ENCODE peak calls at places on chromosomes 12 and 14, in nine cellular contexts. L, M, Q, U, S, R, T, O and N are unnamed samples.

GRCh38 chr12:29088611-29089219 is 60.4 kb upstream of the FAR2 start:
- DNase-seq in L (no peak), M (no peak), Q (peak; percentile 59), U (peak; percentile 8), S (no peak), R (no peak), T (peak; percentile 22), O (no peak), N (no peak)

GRCh38 chr12:24668563-24668962 is 280.3 kb downstream of the BCAT1 start:
- DNase-seq in L (no peak), M (no peak), Q (no peak), U (no peak), S (no peak), R (no peak), T (no peak), O (no peak), N (no peak)

GRCh38 chr14:95513261-95513660 is 3.2 kb downstream of the SYNE3 start:
- DNase-seq in L (no peak), M (no peak), Q (no peak), U (no peak), S (no peak), R (no peak), T (no peak), O (no peak), N (no peak)

GRCh38 chr14:70289138-70289537 is 70.3 kb downstream of the COX16 start:
- DNase-seq in L (no peak), M (no peak), Q (no peak), U (peak; percentile 8), S (no peak), R (no peak), T (no peak), O (no peak), N (no peak)

GRCh38 chr14:62031504-62031903 is 269.3 kb downstream of the SNAPC1 start:
- DNase-seq in L (no peak), M (no peak), Q (no peak), U (no peak), S (no peak), R (no peak), T (no peak), O (no peak), N (no peak)

GRCh38 chr14:41285193-41285748 is 321.4 kb upstream of the LRFN5 start:
- DNase-seq in L (no peak), M (no peak), Q (peak; percentile 66), U (peak; percentile 44), S (peak; percentile 26), R (no peak), T (no peak), O (no peak), N (no peak)

GRCh38 chr14:106083082-106083481 is 556.7 kb downstream of the TMEM121 start:
- DNase-seq in L (no peak), M (no peak), Q (no peak), U (no peak), S (no peak), R (peak; percentile 30), T (no peak), O (no peak), N (no peak)

GRCh38 chr12:124861898-124862676 is 1.6 kb downstream of the SCARB1 start:
- DNase-seq in L (no peak), M (no peak), Q (no peak), U (no peak), S (no peak), R (no peak), T (no peak), O (no peak), N (no peak)

DNA sequence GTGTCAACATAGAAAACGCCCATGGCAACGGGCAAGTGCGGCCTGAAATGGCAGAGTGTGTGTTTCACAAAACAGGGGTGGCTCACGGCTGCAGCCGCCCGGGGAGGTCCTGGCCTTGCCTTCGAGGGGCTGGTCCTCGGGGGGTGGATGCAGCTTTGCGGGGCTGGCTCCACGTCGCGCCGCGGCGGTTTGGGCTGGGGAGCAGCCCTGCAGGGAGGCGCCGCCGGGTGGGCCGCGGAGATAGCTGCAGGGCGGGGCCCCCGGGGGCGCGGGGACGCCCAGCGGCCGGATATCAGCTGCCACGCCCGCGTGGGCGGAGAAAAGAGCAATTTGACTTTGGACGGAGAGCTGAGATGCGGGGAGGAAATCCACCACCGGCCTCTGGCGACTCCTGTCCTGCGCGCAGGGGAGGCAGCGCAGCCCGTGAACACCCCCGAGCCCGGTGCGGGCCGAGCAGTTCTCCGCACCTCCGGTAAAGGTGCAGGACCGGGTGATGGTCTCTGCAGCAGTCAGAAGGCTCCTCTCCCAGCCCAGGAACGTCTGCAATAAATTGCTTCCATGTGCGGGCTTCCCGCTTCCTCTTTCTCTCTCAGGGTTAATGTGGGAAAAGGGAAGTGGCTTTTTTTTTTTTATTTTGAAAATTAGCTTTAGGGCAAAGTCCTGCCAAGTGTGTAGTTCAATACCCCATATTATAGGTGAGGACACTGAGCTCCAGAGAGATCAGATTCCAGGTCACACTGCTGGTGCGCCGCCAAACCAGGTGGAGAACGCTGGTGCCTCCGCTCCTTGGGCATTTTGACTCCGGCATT is 110.5 kb downstream of the ARF6 start:
- DNase-seq in L (peak; percentile 95), M (peak; percentile 95), Q (peak; percentile 72), U (no peak), S (peak; percentile 85), R (no peak), T (peak; percentile 78), O (peak; percentile 59), N (peak; percentile 86)
- TF ChIP-seq POLR2AphosphoS5 in L (peak; percentile 87), M (peak; percentile 59), Q (no peak), U (no peak), S (no peak), R (peak; percentile 78), T (peak; percentile 68), O (peak; percentile 49), N (no peak)

DNA sequence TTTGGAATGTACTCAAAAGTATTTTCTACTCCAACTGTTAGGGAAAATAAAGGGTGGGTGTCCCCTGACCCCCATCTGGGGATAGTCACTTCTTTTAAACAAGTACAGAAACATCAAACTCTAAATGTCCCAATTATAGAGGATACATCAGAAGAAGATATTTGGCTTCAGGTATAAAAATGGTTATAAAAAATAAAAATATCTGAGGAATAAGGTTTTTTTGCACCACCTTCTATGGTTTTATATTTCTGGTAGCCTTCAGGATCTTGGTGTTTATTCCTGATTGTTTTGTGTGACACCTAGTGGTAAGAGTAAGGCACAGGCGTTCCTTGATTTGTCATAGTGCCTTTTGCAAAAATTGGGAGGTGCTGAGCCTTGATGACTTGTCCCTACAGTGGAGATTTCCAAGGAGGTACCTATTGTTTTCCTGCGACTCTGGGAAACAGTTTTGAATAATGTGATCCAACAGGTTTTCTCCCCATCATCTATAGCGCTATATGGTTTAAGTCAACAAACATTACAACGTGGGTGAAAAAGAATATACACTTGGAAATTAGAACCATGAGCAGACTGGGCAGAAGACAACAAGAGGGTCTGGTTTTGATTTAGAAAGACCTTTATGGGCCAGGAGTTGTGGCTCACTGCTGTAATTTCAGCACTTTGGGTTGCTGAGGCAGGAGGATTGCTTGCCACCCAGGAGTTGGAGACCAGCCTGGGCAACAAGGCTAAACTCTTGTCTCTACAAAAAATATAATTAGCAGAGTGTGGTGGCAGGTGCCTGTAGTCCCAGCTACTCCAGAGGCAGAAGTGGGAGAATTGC is 2.5 kb upstream of the NFKBIA start:
- DNase-seq in L (no peak), M (no peak), Q (peak; percentile 84), U (no peak), S (no peak), R (no peak), T (peak; percentile 54), O (no peak), N (peak; percentile 70)
- TF ChIP-seq POLR2AphosphoS5 in L (no peak), M (peak; percentile 49), Q (no peak), U (no peak), S (peak; percentile 32), R (no peak), T (no peak), O (no peak), N (peak; percentile 24)

DNA sequence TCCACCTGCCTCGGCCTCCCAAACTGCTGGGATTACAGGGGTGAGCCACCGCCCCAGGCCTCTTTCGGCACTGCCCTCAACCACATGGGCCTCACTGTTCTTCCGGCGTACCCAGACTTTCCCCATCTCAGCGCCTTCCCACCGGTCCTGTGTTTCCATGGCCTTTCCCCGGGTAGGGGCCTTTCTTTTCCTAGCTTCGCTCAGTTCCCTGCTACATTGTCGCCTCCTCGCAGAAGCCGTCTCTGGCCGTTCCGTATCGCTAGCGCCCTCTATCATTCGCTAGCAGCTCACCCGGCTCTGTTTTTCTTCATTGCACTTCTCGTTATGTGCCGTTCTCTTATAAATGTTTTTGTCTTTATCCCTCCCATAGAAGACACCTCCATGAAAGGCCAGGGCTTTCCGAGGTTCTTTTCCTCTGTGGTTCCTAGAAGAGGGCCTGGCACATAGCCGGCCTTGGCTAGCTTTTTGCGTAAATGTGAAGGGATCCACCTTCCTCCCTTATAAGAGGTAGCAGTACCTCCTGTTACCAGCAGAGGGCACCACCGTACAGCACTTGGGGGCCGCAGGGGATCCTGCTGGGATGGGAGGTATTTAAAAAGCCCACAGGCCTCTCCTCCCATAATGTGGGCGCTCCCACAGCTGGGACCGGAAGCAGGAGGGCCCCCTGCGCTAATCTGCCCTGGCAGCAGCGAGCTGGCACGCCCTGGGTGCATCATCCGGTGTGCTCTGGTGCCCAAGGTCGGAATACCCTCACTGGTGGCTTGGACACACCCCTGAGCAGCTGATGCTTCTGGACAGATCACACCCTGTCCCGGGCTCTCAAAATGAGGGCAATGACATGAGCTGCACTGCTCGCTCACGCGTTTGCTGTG is 18.8 kb downstream of the TAMALIN start:
- DNase-seq in L (peak; percentile 90), M (peak; percentile 98), Q (peak; percentile 93), U (peak; percentile 83), S (peak; percentile 90), R (peak; percentile 74), T (peak; percentile 87), O (peak; percentile 83), N (peak; percentile 96)
- TF ChIP-seq POLR2AphosphoS5 in L (peak; percentile 11), M (peak; percentile 71), Q (no peak), U (peak; percentile 28), S (peak; percentile 45), R (no peak), T (no peak), O (peak; percentile 10), N (peak; percentile 54)

GRCh38 chr14:51540364-51540763 is 111.3 kb upstream of the FRMD6 start:
- DNase-seq in L (no peak), M (no peak), Q (no peak), U (no peak), S (no peak), R (no peak), T (no peak), O (no peak), N (no peak)

GRCh38 chr14:51544426-51544825 is 107.3 kb upstream of the FRMD6 start:
- DNase-seq in L (no peak), M (no peak), Q (no peak), U (no peak), S (no peak), R (no peak), T (no peak), O (no peak), N (no peak)

GRCh38 chr14:51538973-51539372 is 112.7 kb upstream of the FRMD6 start:
- DNase-seq in L (no peak), M (no peak), Q (no peak), U (no peak), S (no peak), R (no peak), T (no peak), O (no peak), N (no peak)

GRCh38 chr14:51535443-51536044 is 116.2 kb upstream of the FRMD6 start:
- DNase-seq in L (no peak), M (no peak), Q (no peak), U (no peak), S (no peak), R (no peak), T (no peak), O (no peak), N (no peak)

DNA sequence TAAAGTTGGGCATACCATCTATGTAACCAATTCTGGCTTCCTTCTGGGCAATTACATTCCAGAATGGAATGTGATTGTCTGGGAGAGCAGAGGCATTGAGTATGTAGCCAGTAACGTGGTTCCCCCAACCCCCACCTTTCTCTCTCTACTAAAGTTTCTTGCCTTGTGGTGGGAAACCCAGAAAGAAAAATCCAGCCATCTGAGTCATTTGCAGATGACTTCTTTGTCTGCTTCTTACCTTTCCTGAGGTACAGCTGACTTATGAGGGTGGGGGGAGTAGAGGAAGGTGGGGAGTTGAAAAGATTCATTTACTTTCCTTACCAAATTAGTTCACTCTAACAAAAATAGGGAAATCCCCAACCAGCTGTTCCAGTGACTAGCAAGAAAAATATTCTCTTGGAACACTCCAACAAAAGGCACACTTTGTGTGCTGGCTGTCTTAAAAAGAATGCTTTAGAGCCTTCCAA is 112.1 kb upstream of the FRMD6 start:
- DNase-seq in L (no peak), M (no peak), Q (peak; percentile 47), U (no peak), S (no peak), R (no peak), T (no peak), O (no peak), N (no peak)
- TF ChIP-seq POLR2AphosphoS5 in L (no peak), M (no peak), Q (no peak), U (no peak), S (no peak), R (no peak), T (peak; percentile 40), O (no peak), N (no peak)